ENCODE peak calls at places on chromosomes 3 and 15, in six cellular contexts. One of them, this sample, is unnamed.

GRCh38 chr15:63192604-63193206 is 3.3 kb downstream of the RAB8B start:
- DNase-seq in SW480: no peak
- DNase-seq in germinal center: no peak
- DNase-seq in transverse colon: no peak
- DNase-seq in cardiac muscle cell: no peak
- DNase-seq in stimulated activated CD4-positive, alpha-beta T cell treated with anti-CD3 and anti-CD28 coated beads, Interleukin-4, amount 100 ng/mL, for 24 hours: peak
- DNase-seq in this sample: no peak

GRCh38 chr3:118231578-118231977 is 803.1 kb downstream of the IGSF11 start:
- DNase-seq in SW480: no peak
- DNase-seq in germinal center: no peak
- DNase-seq in transverse colon: no peak
- DNase-seq in cardiac muscle cell: no peak
- DNase-seq in stimulated activated CD4-positive, alpha-beta T cell treated with anti-CD3 and anti-CD28 coated beads, Interleukin-4, amount 100 ng/mL, for 24 hours: no peak
- DNase-seq in this sample: no peak

GRCh38 chr3:36893137-36893557 is 51.7 kb downstream of the TRANK1 start:
- DNase-seq in SW480: no peak
- DNase-seq in germinal center: peak
- DNase-seq in transverse colon: no peak
- DNase-seq in cardiac muscle cell: peak
- DNase-seq in stimulated activated CD4-positive, alpha-beta T cell treated with anti-CD3 and anti-CD28 coated beads, Interleukin-4, amount 100 ng/mL, for 24 hours: peak
- DNase-seq in this sample: peak

GRCh38 chr3:100260081-100260684 is 609 bp upstream of the TBC1D23 start:
- DNase-seq in SW480: peak
- DNase-seq in germinal center: no peak
- DNase-seq in transverse colon: peak
- DNase-seq in cardiac muscle cell: peak
- DNase-seq in stimulated activated CD4-positive, alpha-beta T cell treated with anti-CD3 and anti-CD28 coated beads, Interleukin-4, amount 100 ng/mL, for 24 hours: no peak
- DNase-seq in this sample: no peak

GRCh38 chr3:100125539-100125938 is 11.2 kb upstream of the FILIP1L start:
- DNase-seq in SW480: no peak
- DNase-seq in germinal center: no peak
- DNase-seq in transverse colon: no peak
- DNase-seq in cardiac muscle cell: no peak
- DNase-seq in stimulated activated CD4-positive, alpha-beta T cell treated with anti-CD3 and anti-CD28 coated beads, Interleukin-4, amount 100 ng/mL, for 24 hours: no peak
- DNase-seq in this sample: no peak

GRCh38 chr3:56005196-56005805 is 463.0 kb downstream of the ERC2 start:
- DNase-seq in SW480: peak
- DNase-seq in germinal center: no peak
- DNase-seq in transverse colon: no peak
- DNase-seq in cardiac muscle cell: no peak
- DNase-seq in stimulated activated CD4-positive, alpha-beta T cell treated with anti-CD3 and anti-CD28 coated beads, Interleukin-4, amount 100 ng/mL, for 24 hours: no peak
- DNase-seq in this sample: no peak

GRCh38 chr3:78035020-78035660 is 995.2 kb downstream of the ROBO2 start:
- DNase-seq in SW480: no peak
- DNase-seq in germinal center: peak
- DNase-seq in transverse colon: no peak
- DNase-seq in cardiac muscle cell: no peak
- DNase-seq in stimulated activated CD4-positive, alpha-beta T cell treated with anti-CD3 and anti-CD28 coated beads, Interleukin-4, amount 100 ng/mL, for 24 hours: no peak
- DNase-seq in this sample: no peak

GRCh38 chr3:167852216-167852615 is 116.7 kb downstream of the SERPINI1 start:
- DNase-seq in SW480: no peak
- DNase-seq in germinal center: no peak
- DNase-seq in transverse colon: no peak
- DNase-seq in cardiac muscle cell: no peak
- DNase-seq in stimulated activated CD4-positive, alpha-beta T cell treated with anti-CD3 and anti-CD28 coated beads, Interleukin-4, amount 100 ng/mL, for 24 hours: no peak
- DNase-seq in this sample: no peak

GRCh38 chr3:18355819-18356218 is 69.3 kb downstream of the SATB1 start:
- DNase-seq in SW480: no peak
- DNase-seq in germinal center: no peak
- DNase-seq in transverse colon: no peak
- DNase-seq in cardiac muscle cell: no peak
- DNase-seq in stimulated activated CD4-positive, alpha-beta T cell treated with anti-CD3 and anti-CD28 coated beads, Interleukin-4, amount 100 ng/mL, for 24 hours: no peak
- DNase-seq in this sample: no peak